ENCODE peak calls at places on chromosomes 6 and 20, in six cellular contexts. U is tibial nerve; O is A549; Q is pancreas; V is effector memory CD4-positive, alpha-beta T cell; B is heart right ventricle. P is an unnamed sample.

GRCh38 chr6:151993364-151993763 is 185.9 kb downstream of the ESR1 start:
- DNase-seq in B (no peak), Q (peak; percentile 29), V (no peak), U (no peak), O (no peak), P (no peak)

GRCh38 chr6:107292570-107293285 is 166.6 kb downstream of the PDSS2 start:
- DNase-seq in V (no peak), O (no peak), B (no peak), Q (no peak), U (no peak), P (no peak)

GRCh38 chr6:20891161-20891560 is 356.9 kb downstream of the CDKAL1 start:
- DNase-seq in U (no peak), B (no peak), O (no peak), V (no peak), Q (no peak), P (no peak)

GRCh38 chr20:21719592-21720214 is 14.2 kb downstream of the PAX1 start:
- DNase-seq in B (no peak), O (peak; percentile 78), Q (no peak), U (peak; percentile 60), V (no peak), P (peak; percentile 17)

GRCh38 chr6:43061861-43062260 is 2.4 kb downstream of the KLC4 start:
- DNase-seq in B (no peak), O (no peak), V (no peak), Q (no peak), U (no peak), P (no peak)

GRCh38 chr6:116018976-116019375 is 41.7 kb downstream of the FRK start:
- DNase-seq in V (no peak), O (no peak), B (no peak), U (no peak), Q (no peak), P (no peak)

GRCh38 chr20:2713285-2713684 is 20.7 kb downstream of the EBF4 start:
- DNase-seq in B (no peak), O (peak; percentile 43), U (no peak), V (no peak), Q (no peak), P (no peak)

GRCh38 chr6:1911476-1911875 is 301.8 kb downstream of the FOXC1 start:
- DNase-seq in U (no peak), O (no peak), Q (no peak), B (no peak), V (no peak), P (no peak)

GRCh38 chr6:167776906-167777645 is 49.6 kb upstream of the AFDN start:
- DNase-seq in Q (no peak), O (no peak), U (no peak), B (no peak), V (no peak), P (no peak)

GRCh38 chr20:47521059-47521808 is 19.5 kb downstream of the NCOA3 start:
- DNase-seq in O (peak; percentile 45), V (no peak), Q (no peak), B (no peak), U (no peak), P (no peak)

GRCh38 chr20:41387433-41387832 is 20.8 kb upstream of the EMILIN3 start:
- DNase-seq in O (no peak), V (no peak), U (no peak), Q (no peak), B (no peak), P (no peak)

GRCh38 chr6:156423829-156424228 is 353.3 kb upstream of the ARID1B start:
- DNase-seq in O (no peak), V (no peak), B (no peak), Q (no peak), U (no peak), P (no peak)

GRCh38 chr6:30884521-30885480 is 482 bp downstream of the DDR1 start:
- DNase-seq in U (no peak), B (peak; percentile 34), O (no peak), Q (peak; percentile 59), V (no peak), P (peak; percentile 66)
- H3K27ac ChIP-seq in U (peak overlapping the region; percentile 91), B (peak overlapping the region; percentile 75), O (peak overlapping the region; percentile 99), Q (peak overlapping the region; percentile 83), V (no peak overlapping the region), P (peak overlapping the region; percentile 99)

DNA sequence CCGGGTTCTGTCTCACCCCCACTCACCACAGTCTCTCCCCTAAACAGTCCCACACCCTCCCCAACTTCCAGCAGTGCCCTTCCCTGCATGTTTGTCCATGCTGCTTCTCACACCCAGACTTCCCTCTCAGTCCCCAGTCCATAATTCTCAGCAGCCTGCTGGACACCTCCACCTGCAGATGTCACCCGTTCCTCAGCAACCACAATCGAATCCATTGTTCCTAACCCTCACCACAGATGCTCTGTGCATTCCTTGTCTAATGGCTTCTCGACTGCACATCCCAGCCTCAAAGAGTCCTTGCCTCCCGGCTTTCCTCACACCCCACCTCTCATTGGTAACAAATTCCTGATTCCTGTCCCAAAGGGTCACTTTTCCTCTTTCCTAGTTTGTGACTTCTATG is 55.6 kb downstream of the GOPC start:
- DNase-seq in Q (no peak), U (no peak), O (no peak), V (no peak), B (no peak), P (no peak)
- H3K27ac ChIP-seq in Q (no peak overlapping the region), U (no peak overlapping the region), O (peak overlapping the region; percentile 88), V (no peak overlapping the region), B (no peak overlapping the region), P (no peak overlapping the region)

GRCh38 chr6:45455408-45455807 is 77.7 kb upstream of the SUPT3H start:
- DNase-seq in V (no peak), U (no peak), B (no peak), Q (no peak), O (no peak), P (no peak)
- H3K27ac ChIP-seq in V (no peak overlapping the region), U (no peak overlapping the region), B (no peak overlapping the region), Q (no peak overlapping the region), O (no peak overlapping the region), P (no peak overlapping the region)

DNA sequence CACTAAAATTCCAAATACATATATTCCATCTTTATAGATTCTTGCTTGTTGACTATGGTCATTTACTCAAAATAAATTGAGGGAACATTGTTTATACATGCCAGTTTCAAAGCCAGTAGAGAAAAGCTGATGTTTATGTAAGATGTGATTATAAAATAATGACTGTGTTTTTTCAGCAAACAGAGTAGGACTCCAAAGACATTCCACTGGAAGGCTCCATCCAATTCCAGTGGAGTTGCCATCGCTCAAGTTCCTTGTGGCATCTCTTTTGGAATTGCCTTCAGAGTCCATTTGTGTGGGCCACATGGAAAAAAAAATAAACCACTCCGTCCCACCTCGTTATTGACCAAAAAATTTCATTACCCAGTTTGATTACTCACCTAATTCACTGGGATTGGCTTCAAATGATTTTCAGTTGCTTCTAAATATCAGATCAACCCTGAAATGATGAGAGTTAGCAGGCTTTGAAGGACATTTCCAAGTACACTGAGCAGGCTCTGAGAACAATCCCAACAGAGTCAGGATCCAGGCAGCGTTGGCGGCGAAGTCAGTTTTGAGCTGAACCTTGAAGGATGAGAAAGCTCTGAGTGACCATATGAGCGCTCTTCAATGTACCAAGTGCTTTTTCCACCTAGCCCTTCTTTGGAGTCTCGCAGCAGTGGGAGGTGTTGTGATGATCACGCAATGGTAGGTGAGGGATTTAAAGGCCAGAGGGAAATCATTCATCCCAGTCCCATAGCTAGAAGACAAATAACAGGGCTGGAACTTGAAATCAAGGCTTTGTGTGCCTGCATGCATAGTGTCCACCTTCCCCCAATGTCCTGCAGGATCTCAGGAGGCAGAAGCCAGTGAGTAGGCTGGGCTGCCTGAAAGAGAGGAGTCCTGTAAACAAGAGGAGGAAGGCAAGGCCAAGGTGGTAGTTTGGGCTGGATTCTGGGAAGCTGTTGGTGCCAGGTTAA is 281.7 kb downstream of the CDC5L start:
- DNase-seq in V (no peak), B (no peak), U (no peak), O (no peak), Q (no peak), P (no peak)
- H3K27ac ChIP-seq in V (no peak overlapping the region), B (no peak overlapping the region), U (no peak overlapping the region), O (no peak overlapping the region), Q (no peak overlapping the region), P (no peak overlapping the region)

GRCh38 chr20:10666221-10667076 is 7.3 kb downstream of the JAG1 start:
- DNase-seq in V (no peak), U (no peak), Q (no peak), O (no peak), B (no peak), P (no peak)
- H3K27ac ChIP-seq in V (no peak overlapping the region), U (peak overlapping the region; percentile 68), Q (peak overlapping the region; percentile 30), O (peak overlapping the region; percentile 82), B (peak overlapping the region; percentile 45), P (no peak overlapping the region)

GRCh38 chr6:133894795-133895401 is 6.0 kb downstream of the TCF21 start:
- DNase-seq in U (no peak), Q (no peak), B (no peak), O (peak; percentile 23), V (no peak), P (no peak)
- H3K27ac ChIP-seq in U (no peak overlapping the region), Q (no peak overlapping the region), B (peak overlapping the region; percentile 31), O (peak overlapping the region; percentile 46), V (no peak overlapping the region), P (no peak overlapping the region)

GRCh38 chr20:5864873-5865582 is 85.3 kb downstream of the TRMT6 start:
- DNase-seq in B (no peak), U (no peak), O (peak; percentile 37), V (no peak), Q (peak; percentile 33), P (no peak)
- H3K27ac ChIP-seq in B (no peak overlapping the region), U (no peak overlapping the region), O (no peak overlapping the region), V (no peak overlapping the region), Q (peak overlapping the region; percentile 10), P (no peak overlapping the region)

GRCh38 chr6:13559251-13559650 is 15.2 kb upstream of the SIRT5 start:
- DNase-seq in Q (no peak), U (no peak), O (no peak), B (no peak), V (no peak), P (no peak)
- H3K27ac ChIP-seq in Q (no peak overlapping the region), U (peak overlapping the region; percentile 22), O (no peak overlapping the region), B (no peak overlapping the region), V (no peak overlapping the region), P (peak overlapping the region; percentile 81)